ENCODE peak calls at places on chromosome 17, in nine cellular contexts. M is H9; E is naive thymus-derived CD8-positive, alpha-beta T cell; P is cardiac muscle cell; J is activated naive CD4-positive, alpha-beta T cell treated with anti-CD3 and anti-CD28 coated beads, Interleukin-2, amount 50 U/mL, for 16 hours; T is Caki2; L is posterior cingulate gyrus; U is RCC 7860; N is left lung. G is an unnamed sample.

GRCh38 chr17:81034779-81035388 is at the start of gene BAIAP2:
- DNase-seq in M (peak), J (peak), L (peak), U (peak), E (peak), T (peak), P (peak), N (peak), G (peak)

GRCh38 chr17:80428363-80428762 is 13.4 kb downstream of the ENDOV start:
- DNase-seq in N (peak), U (no peak), L (no peak), T (no peak), M (no peak), P (no peak), J (no peak), E (no peak), G (no peak)

GRCh38 chr17:57138956-57139576 is 54.0 kb downstream of the AKAP1 start:
- DNase-seq in T (no peak), J (no peak), N (no peak), P (no peak), U (no peak), E (no peak), M (no peak), L (no peak), G (no peak)

GRCh38 chr17:37833237-37833859 is 88.5 kb upstream of the HNF1B start:
- DNase-seq in E (no peak), P (no peak), N (no peak), M (no peak), J (no peak), T (no peak), U (no peak), L (no peak), G (no peak)

GRCh38 chr17:4600563-4600962 is 16.2 kb downstream of the SMTNL2 start:
- DNase-seq in E (no peak), T (no peak), M (peak), P (peak), J (no peak), U (no peak), L (no peak), N (no peak), G (no peak)

GRCh38 chr17:11608396-11608795 is 10.1 kb downstream of the DNAH9 start:
- DNase-seq in L (no peak), M (no peak), N (no peak), U (no peak), T (no peak), J (no peak), E (no peak), P (peak), G (no peak)

GRCh38 chr17:50270430-50271172 is 3.7 kb upstream of the TMEM92 start:
- DNase-seq in M (peak), N (peak), U (no peak), J (no peak), E (no peak), P (peak), T (no peak), L (no peak), G (peak)

GRCh38 chr17:35645923-35646322 is 58.8 kb downstream of the AP2B1 start:
- DNase-seq in J (no peak), N (no peak), U (no peak), M (no peak), E (no peak), T (no peak), P (no peak), L (no peak), G (no peak)

GRCh38 chr17:65785109-65785508 is 223.7 kb upstream of the AXIN2 start:
- DNase-seq in T (peak), L (no peak), J (no peak), E (no peak), N (no peak), M (no peak), P (no peak), U (peak), G (no peak)

GRCh38 chr17:15496735-15497134 is 29.3 kb upstream of the CDRT4 start:
- DNase-seq in P (no peak), T (no peak), N (no peak), J (no peak), U (no peak), E (no peak), L (no peak), M (no peak), G (no peak)

GRCh38 chr17:38417210-38417951 is 10.9 kb upstream of the ARHGAP23 start:
- DNase-seq in E (no peak), T (no peak), N (no peak), J (no peak), M (peak), P (no peak), U (no peak), L (no peak), G (no peak)

GRCh38 chr17:37388266-37388665 is 12.5 kb downstream of the C17orf78 start:
- DNase-seq in P (no peak), E (no peak), J (no peak), M (no peak), L (no peak), U (peak), N (no peak), T (no peak), G (no peak)

GRCh38 chr17:13562271-13562800 is 39.4 kb downstream of the HS3ST3A1 start:
- DNase-seq in T (peak), J (no peak), U (peak), E (no peak), P (no peak), M (no peak), N (no peak), L (no peak), G (no peak)

GRCh38 chr17:28325221-28325620 is 6.2 kb downstream of the TMEM97 start:
- DNase-seq in P (no peak), T (no peak), L (no peak), U (no peak), N (no peak), M (peak), J (no peak), E (no peak), G (no peak)

GRCh38 chr17:28828294-28829040 is 14.1 kb downstream of the FAM222B start:
- DNase-seq in T (no peak), L (no peak), U (no peak), E (no peak), J (no peak), M (no peak), P (no peak), N (no peak), G (peak)

GRCh38 chr17:11705111-11705510 is 106.8 kb downstream of the DNAH9 start:
- DNase-seq in J (no peak), P (no peak), N (no peak), E (no peak), T (peak), M (no peak), U (peak), L (no peak), G (no peak)

GRCh38 chr17:13947499-13947898 is 121.8 kb upstream of the COX10 start:
- DNase-seq in E (no peak), U (no peak), M (no peak), J (no peak), P (no peak), T (no peak), N (no peak), L (no peak), G (no peak)

GRCh38 chr17:64920026-64920418 is 744 bp upstream of the LRRC37A3 start:
- DNase-seq in N (no peak), L (no peak), E (no peak), M (no peak), T (no peak), J (no peak), U (no peak), P (no peak), G (peak)

GRCh38 chr17:46772013-46772878 is 46.2 kb downstream of the WNT3 start:
- DNase-seq in J (no peak), M (peak), U (no peak), E (no peak), L (no peak), N (peak), P (peak), T (no peak), G (peak)

GRCh38 chr17:1746975-1747543 is 4.4 kb downstream of the SERPINF2 start:
- DNase-seq in E (no peak), J (no peak), U (no peak), N (peak), L (no peak), M (peak), P (no peak), T (no peak), G (no peak)

GRCh38 chr17:633641-634091 is 81.0 kb downstream of the VPS53 start:
- DNase-seq in L (no peak), M (no peak), P (no peak), J (no peak), E (no peak), U (no peak), T (peak), N (no peak), G (no peak)

GRCh38 chr17:703081-703875 is 11.4 kb downstream of the VPS53 start:
- DNase-seq in E (no peak), J (no peak), L (no peak), U (no peak), M (no peak), P (no peak), T (no peak), N (no peak), G (no peak)

GRCh38 chr17:82327757-82328140 is 5.8 kb downstream of the SECTM1 start:
- DNase-seq in N (no peak), J (no peak), M (no peak), T (no peak), L (no peak), P (no peak), U (no peak), E (no peak), G (no peak)

GRCh38 chr17:44909681-44910144 is 5.6 kb downstream of the GFAP start:
- DNase-seq in P (no peak), J (no peak), E (no peak), T (peak), N (no peak), M (no peak), U (peak), L (no peak), G (no peak)

GRCh38 chr17:61201211-61201610 is 198.4 kb upstream of the TBX2 start:
- DNase-seq in M (no peak), J (no peak), L (no peak), T (peak), E (no peak), U (peak), P (no peak), N (no peak), G (no peak)

GRCh38 chr17:53570731-53571130 is 252.0 kb upstream of the KIF2B start:
- DNase-seq in E (no peak), U (no peak), M (no peak), J (no peak), P (no peak), N (no peak), L (no peak), T (peak), G (no peak)

GRCh38 chr17:74430706-74431567 is 951 bp upstream of the GPRC5C start:
- DNase-seq in J (no peak), N (peak), L (peak), U (peak), T (peak), P (peak), E (no peak), M (peak), G (peak)

GRCh38 chr17:39800540-39800939 is 62.8 kb downstream of the GRB7 start:
- DNase-seq in T (no peak), M (no peak), J (peak), P (no peak), L (no peak), E (peak), U (no peak), N (no peak), G (no peak)

GRCh38 chr17:39935896-39936295 is 8.4 kb downstream of the LRRC3C start:
- DNase-seq in M (no peak), P (no peak), N (peak), U (no peak), T (no peak), J (no peak), L (no peak), E (no peak), G (no peak)

GRCh38 chr17:57632294-57632693 is 112.8 kb downstream of the CCDC182 start:
- DNase-seq in N (no peak), M (no peak), P (no peak), U (no peak), T (no peak), J (no peak), L (no peak), E (no peak), G (no peak)

GRCh38 chr17:81400154-81400938 is 5.1 kb downstream of the BAHCC1 start:
- DNase-seq in L (peak), N (no peak), U (no peak), M (peak), J (no peak), E (no peak), P (peak), T (no peak), G (no peak)

GRCh38 chr17:41140360-41141132 is at the start of gene KRTAP4-6:
- DNase-seq in M (no peak), N (no peak), L (no peak), T (peak), P (no peak), J (no peak), U (peak), E (no peak), G (no peak)

GRCh38 chr17:81365148-81365600 is 30.1 kb upstream of the BAHCC1 start:
- DNase-seq in P (peak), M (peak), T (peak), E (no peak), N (peak), U (no peak), L (no peak), J (peak), G (peak)

GRCh38 chr17:980406-981291 is 1.1 kb upstream of the NXN start:
- DNase-seq in L (peak), T (peak), N (no peak), P (peak), J (peak), E (peak), M (peak), U (peak), G (peak)

GRCh38 chr17:64628641-64629040 is 33.5 kb downstream of the SMURF2 start:
- DNase-seq in M (no peak), J (no peak), U (no peak), L (no peak), P (no peak), E (no peak), N (no peak), T (no peak), G (no peak)

GRCh38 chr17:4584125-4584834 is at the start of gene SMTNL2:
- DNase-seq in N (peak), J (peak), L (no peak), P (peak), E (no peak), U (no peak), M (peak), T (peak), G (peak)

GRCh38 chr17:63932008-63932561 is at the start of gene CD79B:
- DNase-seq in M (no peak), T (no peak), N (peak), U (no peak), J (peak), E (no peak), P (no peak), L (no peak), G (peak)